ENCODE peak calls at places on chromosomes 6 and 20, in four cellular contexts. K, Y, M and S are unnamed samples.

GRCh38 chr6:89793586-89793985 is 26.0 kb downstream of the MDN1 start:
- DNase-seq in K (no peak), Y (no peak), M (no peak), S (no peak)

GRCh38 chr6:53792016-53792415 is 2.8 kb upstream of the LRRC1 start:
- DNase-seq in K (no peak), Y (no peak), M (no peak), S (no peak)

GRCh38 chr20:43727980-43728590 is 1.3 kb upstream of the GTSF1L start:
- DNase-seq in K (no peak), Y (no peak), M (no peak), S (no peak)

GRCh38 chr6:132919476-132919875 is 105.1 kb downstream of the RPS12 start:
- DNase-seq in K (peak), Y (no peak), M (no peak), S (peak)

GRCh38 chr20:21048841-21049273 is 57.3 kb downstream of the LINC00237 start:
- DNase-seq in K (peak), Y (peak), M (peak), S (no peak)

GRCh38 chr6:159939591-159940016 is 29.3 kb upstream of the IGF2R start:
- DNase-seq in K (no peak), Y (no peak), M (no peak), S (no peak)

GRCh38 chr6:107646176-107646575 is 156.3 kb downstream of the SOBP start:
- DNase-seq in K (peak), Y (no peak), M (no peak), S (no peak)

GRCh38 chr6:36177166-36177565 is 19.4 kb upstream of the BRPF3 start:
- DNase-seq in K (no peak), Y (no peak), M (no peak), S (peak)

GRCh38 chr6:56911847-56912246 is 43.1 kb upstream of the BEND6 start:
- DNase-seq in K (peak), Y (no peak), M (no peak), S (no peak)

GRCh38 chr6:1540864-1541521 is 68.7 kb upstream of the FOXC1 start:
- DNase-seq in K (no peak), Y (no peak), M (no peak), S (no peak)